ENCODE peak calls at places on chromosomes 4 and X, in eight cellular contexts. B, C, K, U, I, H, F and V are unnamed samples.

GRCh38 chrX:56797966-56798711 is 69.1 kb downstream of the NBDY start:
- DNase-seq in B (peak; percentile 17), C (peak; percentile 25), K (no peak), U (no peak), I (no peak), H (peak; percentile 6), F (no peak), V (no peak)

GRCh38 chr4:6095897-6096296 is 77.7 kb upstream of the C4orf50 start:
- DNase-seq in B (no peak), C (no peak), K (no peak), U (no peak), I (no peak), H (no peak), F (no peak), V (no peak)

GRCh38 chr4:36385951-36386561 is 104.6 kb downstream of the DTHD1 start:
- DNase-seq in B (no peak), C (no peak), K (peak; percentile 56), U (peak; percentile 44), I (no peak), H (no peak), F (no peak), V (peak; percentile 20)

GRCh38 chrX:104335765-104336164 is 81.0 kb upstream of the ESX1 start:
- DNase-seq in B (peak; percentile 64), C (peak; percentile 63), K (no peak), U (no peak), I (peak; percentile 93), H (no peak), F (no peak), V (no peak)

GRCh38 chrX:118226060-118226428 is 109.4 kb upstream of the KLHL13 start:
- DNase-seq in B (peak; percentile 7), C (peak; percentile 22), K (peak; percentile 40), U (no peak), I (peak; percentile 15), H (no peak), F (no peak), V (peak; percentile 5)

GRCh38 chrX:84165716-84166115 is 22.3 kb downstream of the RPS6KA6 start:
- DNase-seq in B (peak; percentile 9), C (no peak), K (no peak), U (no peak), I (no peak), H (no peak), F (no peak), V (no peak)

GRCh38 chr4:118889313-118889694 is 650 bp downstream of the SYNPO2 start:
- DNase-seq in B (no peak), C (no peak), K (no peak), U (no peak), I (peak; percentile 1), H (no peak), F (no peak), V (no peak)

GRCh38 chrX:22124098-22124497 is 92.0 kb downstream of the PHEX start:
- DNase-seq in B (no peak), C (no peak), K (no peak), U (no peak), I (no peak), H (no peak), F (no peak), V (no peak)

GRCh38 chr4:7158991-7159390 is 33.3 kb upstream of the SORCS2 start:
- DNase-seq in B (no peak), C (no peak), K (no peak), U (no peak), I (no peak), H (no peak), F (no peak), V (no peak)

GRCh38 chr4:70902577-70903281 is 560 bp downstream of the MOB1B start:
- DNase-seq in B (peak; percentile 53), C (no peak), K (no peak), U (no peak), I (peak; percentile 48), H (no peak), F (peak; percentile 7), V (peak; percentile 63)

GRCh38 chr4:151267104-151267503 is 9.9 kb upstream of the PRSS48 start:
- DNase-seq in B (no peak), C (no peak), K (no peak), U (no peak), I (no peak), H (no peak), F (no peak), V (no peak)

GRCh38 chr4:137909910-137910309 is 332.2 kb downstream of the SLC7A11 start:
- DNase-seq in B (no peak), C (no peak), K (no peak), U (no peak), I (no peak), H (peak; percentile 2), F (no peak), V (no peak)

GRCh38 chrX:39665830-39666518 is 431.8 kb downstream of the BCOR start:
- DNase-seq in B (no peak), C (no peak), K (no peak), U (no peak), I (peak; percentile 18), H (no peak), F (no peak), V (no peak)

GRCh38 chr4:1775731-1776500 is 17.2 kb upstream of the FGFR3 start:
- DNase-seq in B (peak; percentile 35), C (no peak), K (no peak), U (no peak), I (peak; percentile 75), H (peak; percentile 66), F (no peak), V (peak; percentile 62)

GRCh38 chrX:118976599-118977340 is 2.4 kb downstream of the LONRF3 start:
- DNase-seq in B (no peak), C (peak; percentile 31), K (peak; percentile 78), U (no peak), I (peak; percentile 12), H (peak; percentile 79), F (no peak), V (no peak)

GRCh38 chr4:87805971-87806370 is 6.6 kb downstream of the IBSP start:
- DNase-seq in B (no peak), C (no peak), K (no peak), U (peak; percentile 2), I (peak; percentile 75), H (no peak), F (no peak), V (no peak)

GRCh38 chr4:102614801-102615200 is 113.6 kb downstream of the NFKB1 start:
- DNase-seq in B (no peak), C (no peak), K (peak; percentile 34), U (no peak), I (no peak), H (no peak), F (no peak), V (no peak)

GRCh38 chrX:81412428-81412827 is 210.5 kb downstream of the SH3BGRL start:
- DNase-seq in B (no peak), C (no peak), K (no peak), U (no peak), I (no peak), H (no peak), F (no peak), V (no peak)

GRCh38 chrX:76253432-76253831 is 80.6 kb downstream of the PBDC1 start:
- DNase-seq in B (peak; percentile 30), C (peak; percentile 36), K (peak; percentile 42), U (no peak), I (peak; percentile 41), H (peak; percentile 34), F (peak; percentile 1), V (peak; percentile 17)

GRCh38 chr4:2248821-2249261 is 6.9 kb upstream of the HAUS3 start:
- DNase-seq in B (no peak), C (peak; percentile 3), K (no peak), U (no peak), I (no peak), H (no peak), F (no peak), V (no peak)

GRCh38 chr4:992297-993110 is 700 bp downstream of the SLC26A1 start:
- DNase-seq in B (no peak), C (no peak), K (peak; percentile 98), U (no peak), I (no peak), H (peak; percentile 59), F (no peak), V (no peak)

GRCh38 chr4:184793735-184794355 is 31.9 kb downstream of the ACSL1 start:
- DNase-seq in B (no peak), C (no peak), K (no peak), U (no peak), I (no peak), H (no peak), F (no peak), V (no peak)

GRCh38 chr4:55296076-55296475 is 50.0 kb upstream of the SRD5A3 start:
- DNase-seq in B (no peak), C (no peak), K (no peak), U (no peak), I (no peak), H (no peak), F (no peak), V (no peak)

GRCh38 chr4:113423631-113424030 is 337.9 kb downstream of the CAMK2D start:
- DNase-seq in B (no peak), C (no peak), K (no peak), U (no peak), I (peak; percentile 72), H (no peak), F (no peak), V (no peak)

GRCh38 chrX:145178268-145178667 is 69.0 kb upstream of the SPANXN1 start:
- DNase-seq in B (no peak), C (no peak), K (no peak), U (no peak), I (peak; percentile 0), H (no peak), F (no peak), V (no peak)